ENCODE peak calls at places on chromosome 22, in seven cellular contexts. One of them, this sample, is unnamed.

GRCh38 chr22:27580311-27580897 is 221.2 kb downstream of the MN1 start:
- DNase-seq in prostate gland: no peak
- DNase-seq in left lung: no peak
- DNase-seq in LoVo: no peak
- DNase-seq in stimulated activated CD4-positive, alpha-beta T cell treated with anti-CD3 and anti-CD28 coated beads, TNF-alpha, amount 100 ng/mL, for 48 hours: no peak
- DNase-seq in CD8-positive, alpha-beta T cell: no peak
- DNase-seq in Kasumi-1: no peak
- DNase-seq in this sample: no peak

GRCh38 chr22:32625985-32626384 is 151.4 kb downstream of the FBXO7 start:
- DNase-seq in prostate gland: no peak
- DNase-seq in left lung: no peak
- DNase-seq in LoVo: no peak
- DNase-seq in stimulated activated CD4-positive, alpha-beta T cell treated with anti-CD3 and anti-CD28 coated beads, TNF-alpha, amount 100 ng/mL, for 48 hours: no peak
- DNase-seq in CD8-positive, alpha-beta T cell: no peak
- DNase-seq in Kasumi-1: no peak
- DNase-seq in this sample: no peak

GRCh38 chr22:41048791-41049717 is 43.3 kb upstream of the EP300 start:
- DNase-seq in prostate gland: peak; percentile 36
- DNase-seq in left lung: peak; percentile 60
- DNase-seq in LoVo: no peak
- DNase-seq in stimulated activated CD4-positive, alpha-beta T cell treated with anti-CD3 and anti-CD28 coated beads, TNF-alpha, amount 100 ng/mL, for 48 hours: no peak
- DNase-seq in CD8-positive, alpha-beta T cell: no peak
- DNase-seq in Kasumi-1: no peak
- DNase-seq in this sample: no peak

GRCh38 chr22:32185821-32186220 is 19.1 kb downstream of the RFPL2 start:
- DNase-seq in prostate gland: no peak
- DNase-seq in left lung: no peak
- DNase-seq in LoVo: no peak
- DNase-seq in stimulated activated CD4-positive, alpha-beta T cell treated with anti-CD3 and anti-CD28 coated beads, TNF-alpha, amount 100 ng/mL, for 48 hours: no peak
- DNase-seq in CD8-positive, alpha-beta T cell: no peak
- DNase-seq in Kasumi-1: no peak
- DNase-seq in this sample: no peak

GRCh38 chr22:45918455-45919370 is 58.2 kb downstream of the WNT7B start:
- DNase-seq in prostate gland: no peak
- DNase-seq in left lung: peak; percentile 47
- DNase-seq in LoVo: peak; percentile 74
- DNase-seq in stimulated activated CD4-positive, alpha-beta T cell treated with anti-CD3 and anti-CD28 coated beads, TNF-alpha, amount 100 ng/mL, for 48 hours: no peak
- DNase-seq in CD8-positive, alpha-beta T cell: no peak
- DNase-seq in Kasumi-1: peak; percentile 31
- DNase-seq in this sample: no peak

GRCh38 chr22:41772645-41773044 is 27.8 kb upstream of the CCDC134 start:
- DNase-seq in prostate gland: no peak
- DNase-seq in left lung: no peak
- DNase-seq in LoVo: peak; percentile 14
- DNase-seq in stimulated activated CD4-positive, alpha-beta T cell treated with anti-CD3 and anti-CD28 coated beads, TNF-alpha, amount 100 ng/mL, for 48 hours: no peak
- DNase-seq in CD8-positive, alpha-beta T cell: no peak
- DNase-seq in Kasumi-1: no peak
- DNase-seq in this sample: no peak

GRCh38 chr22:33605201-33605600 is 315.1 kb downstream of the LARGE1 start:
- DNase-seq in prostate gland: no peak
- DNase-seq in left lung: no peak
- DNase-seq in LoVo: no peak
- DNase-seq in stimulated activated CD4-positive, alpha-beta T cell treated with anti-CD3 and anti-CD28 coated beads, TNF-alpha, amount 100 ng/mL, for 48 hours: no peak
- DNase-seq in CD8-positive, alpha-beta T cell: no peak
- DNase-seq in Kasumi-1: no peak
- DNase-seq in this sample: no peak

GRCh38 chr22:42889290-42889689 is 32.2 kb upstream of the ARFGAP3 start:
- DNase-seq in prostate gland: no peak
- DNase-seq in left lung: no peak
- DNase-seq in LoVo: no peak
- DNase-seq in stimulated activated CD4-positive, alpha-beta T cell treated with anti-CD3 and anti-CD28 coated beads, TNF-alpha, amount 100 ng/mL, for 48 hours: no peak
- DNase-seq in CD8-positive, alpha-beta T cell: no peak
- DNase-seq in Kasumi-1: peak; percentile 91
- DNase-seq in this sample: no peak

GRCh38 chr22:27799334-27800249 is 2.0 kb downstream of the MN1 start:
- DNase-seq in prostate gland: no peak
- DNase-seq in left lung: no peak
- DNase-seq in LoVo: no peak
- DNase-seq in stimulated activated CD4-positive, alpha-beta T cell treated with anti-CD3 and anti-CD28 coated beads, TNF-alpha, amount 100 ng/mL, for 48 hours: no peak
- DNase-seq in CD8-positive, alpha-beta T cell: no peak
- DNase-seq in Kasumi-1: no peak
- DNase-seq in this sample: no peak

GRCh38 chr22:41302016-41302767 is 867 bp downstream of the ZC3H7B start:
- DNase-seq in prostate gland: no peak
- DNase-seq in left lung: no peak
- DNase-seq in LoVo: no peak
- DNase-seq in stimulated activated CD4-positive, alpha-beta T cell treated with anti-CD3 and anti-CD28 coated beads, TNF-alpha, amount 100 ng/mL, for 48 hours: no peak
- DNase-seq in CD8-positive, alpha-beta T cell: no peak
- DNase-seq in Kasumi-1: no peak
- DNase-seq in this sample: no peak

GRCh38 chr22:44460287-44461082 is 37.5 kb downstream of the RTL6 start:
- DNase-seq in prostate gland: no peak
- DNase-seq in left lung: no peak
- DNase-seq in LoVo: no peak
- DNase-seq in stimulated activated CD4-positive, alpha-beta T cell treated with anti-CD3 and anti-CD28 coated beads, TNF-alpha, amount 100 ng/mL, for 48 hours: no peak
- DNase-seq in CD8-positive, alpha-beta T cell: no peak
- DNase-seq in Kasumi-1: no peak
- DNase-seq in this sample: no peak

GRCh38 chr22:49326558-49326957 is 501.1 kb downstream of the BRD1 start:
- DNase-seq in prostate gland: no peak
- DNase-seq in left lung: peak; percentile 10
- DNase-seq in LoVo: no peak
- DNase-seq in stimulated activated CD4-positive, alpha-beta T cell treated with anti-CD3 and anti-CD28 coated beads, TNF-alpha, amount 100 ng/mL, for 48 hours: no peak
- DNase-seq in CD8-positive, alpha-beta T cell: no peak
- DNase-seq in Kasumi-1: no peak
- DNase-seq in this sample: no peak